ENCODE peak calls at places on chromosomes 13 and 19, in seven cellular contexts. B is activated CD4-positive, alpha-beta T cell treated with anti-CD3 and anti-CD28 coated beads, Interleukin-2, amount 50 U/mL, for 24 hours; G is erythroblast; N is tibial artery; I is activated naive CD8-positive, alpha-beta T cell treated with anti-CD3 and anti-CD28 coated beads, Interleukin-2, amount 50 U/mL, for 24 hours; C is Peyer's patch; Q is AG09319. W is an unnamed sample.

GRCh38 chr19:52453324-52454094 is at the start of gene ZNF578:
- DNase-seq in G (peak; percentile 31), C (peak; percentile 58), N (peak; percentile 55), Q (peak; percentile 39), B (peak; percentile 22), I (peak; percentile 68), W (no peak)

GRCh38 chr13:49314344-49314882 is 66.7 kb downstream of the CDADC1 start:
- DNase-seq in I (no peak), Q (no peak), B (no peak), G (no peak), C (no peak), N (no peak), W (no peak)

GRCh38 chr19:46065486-46065885 is 24.7 kb upstream of the IGFL4 start:
- DNase-seq in N (no peak), I (no peak), C (no peak), Q (no peak), B (no peak), G (no peak), W (no peak)

GRCh38 chr19:8451885-8452284 is 7.1 kb downstream of the HNRNPM start:
- DNase-seq in Q (no peak), N (no peak), G (no peak), I (no peak), B (no peak), C (no peak), W (no peak)

GRCh38 chr19:3881272-3882040 is 971 bp downstream of the ATCAY start:
- DNase-seq in G (no peak), C (no peak), B (no peak), Q (no peak), N (no peak), I (no peak), W (no peak)

GRCh38 chr13:106318941-106319411 is 216.5 kb downstream of the EFNB2 start:
- DNase-seq in G (no peak), N (no peak), C (no peak), B (no peak), I (no peak), Q (peak; percentile 10), W (no peak)

GRCh38 chr19:44142014-44142523 is 715 bp downstream of the ZNF234 start:
- DNase-seq in Q (no peak), G (peak; percentile 59), I (no peak), C (no peak), B (peak; percentile 4), N (no peak), W (no peak)

GRCh38 chr19:29290853-29291252 is 77.9 kb upstream of the UQCRFS1 start:
- DNase-seq in Q (no peak), I (no peak), G (no peak), N (no peak), C (no peak), B (no peak), W (no peak)

GRCh38 chr19:19651076-19651475 is 7.6 kb upstream of the GMIP start:
- DNase-seq in I (no peak), G (no peak), N (no peak), B (no peak), Q (no peak), C (no peak), W (no peak)

GRCh38 chr13:98525852-98526512 is 50.9 kb downstream of the STK24 start:
- DNase-seq in N (no peak), G (no peak), Q (no peak), C (no peak), B (no peak), I (no peak), W (no peak)